ENCODE peak calls at places on chromosomes 4 and X, in four cellular contexts. W, N, U and S are unnamed samples.

GRCh38 chr4:62517721-62518120 is 1317.6 kb downstream of the ADGRL3 start:
- DNase-seq in W (no peak), N (no peak), U (no peak), S (no peak)

GRCh38 chr4:63777571-63777970 is 631.7 kb downstream of the TECRL start:
- DNase-seq in W (no peak), N (no peak), U (no peak), S (no peak)

GRCh38 chrX:46072776-46073175 is 472.4 kb downstream of the ZNF674 start:
- DNase-seq in W (no peak), N (no peak), U (no peak), S (no peak)

GRCh38 chrX:87914726-87915125 is 397.1 kb downstream of the KLHL4 start:
- DNase-seq in W (no peak), N (no peak), U (peak), S (no peak)

GRCh38 chrX:3184176-3184930 is 143.1 kb downstream of the ARSF start:
- DNase-seq in W (no peak), N (peak), U (no peak), S (peak)

GRCh38 chr4:140710784-140711622 is 45.2 kb downstream of the TBC1D9 start:
- DNase-seq in W (no peak), N (no peak), U (no peak), S (no peak)

GRCh38 chrX:121570072-121570841 is 522.8 kb downstream of the GLUD2 start:
- DNase-seq in W (peak), N (no peak), U (peak), S (no peak)

GRCh38 chrX:71106427-71106826 is at the start of gene CXorf65:
- DNase-seq in W (no peak), N (no peak), U (no peak), S (no peak)

GRCh38 chrX:2965965-2966364 is 36.8 kb upstream of the ARSD start:
- DNase-seq in W (peak), N (no peak), U (no peak), S (no peak)

GRCh38 chrX:73563740-73564073 is 710 bp downstream of the CHIC1 start:
- DNase-seq in W (peak), N (no peak), U (no peak), S (peak)

GRCh38 chr4:10020871-10021676 is at the start of gene SLC2A9:
- DNase-seq in W (peak), N (no peak), U (no peak), S (peak)

GRCh38 chr4:103076777-103077347 is 301 bp upstream of the SLC9B2 start:
- DNase-seq in W (no peak), N (no peak), U (no peak), S (no peak)

GRCh38 chrX:47583240-47583861 is 1.1 kb downstream of the TIMP1 start:
- DNase-seq in W (no peak), N (no peak), U (no peak), S (no peak)

GRCh38 chr4:148998719-148999118 is 556.5 kb upstream of the NR3C2 start:
- DNase-seq in W (peak), N (peak), U (no peak), S (peak)

GRCh38 chr4:54959656-54960055 is 165.7 kb downstream of the KDR start:
- DNase-seq in W (no peak), N (peak), U (no peak), S (peak)

GRCh38 chrX:52426810-52427209 is 58.0 kb downstream of the XAGE2 start:
- DNase-seq in W (no peak), N (no peak), U (no peak), S (no peak)

GRCh38 chr4:159358226-159358625 is 255.3 kb downstream of the RAPGEF2 start:
- DNase-seq in W (peak), N (peak), U (no peak), S (peak)

GRCh38 chr4:177485528-177485927 is 43.3 kb upstream of the AGA start:
- DNase-seq in W (peak), N (peak), U (no peak), S (peak)

GRCh38 chr4:21811576-21811975 is 137.0 kb downstream of the KCNIP4 start:
- DNase-seq in W (no peak), N (no peak), U (no peak), S (peak)

GRCh38 chr4:141914746-141915145 is 278.4 kb downstream of the IL15 start:
- DNase-seq in W (no peak), N (no peak), U (no peak), S (peak)

GRCh38 chr4:67727124-67727850 is 26.3 kb upstream of the UBA6 start:
- DNase-seq in W (peak), N (peak), U (no peak), S (peak)

GRCh38 chr4:15410750-15411149 is 17.1 kb upstream of the C1QTNF7 start:
- DNase-seq in W (no peak), N (no peak), U (no peak), S (no peak)

GRCh38 chr4:186297013-186297645 is 31.1 kb downstream of the F11 start:
- DNase-seq in W (peak), N (peak), U (peak), S (peak)

DNA sequence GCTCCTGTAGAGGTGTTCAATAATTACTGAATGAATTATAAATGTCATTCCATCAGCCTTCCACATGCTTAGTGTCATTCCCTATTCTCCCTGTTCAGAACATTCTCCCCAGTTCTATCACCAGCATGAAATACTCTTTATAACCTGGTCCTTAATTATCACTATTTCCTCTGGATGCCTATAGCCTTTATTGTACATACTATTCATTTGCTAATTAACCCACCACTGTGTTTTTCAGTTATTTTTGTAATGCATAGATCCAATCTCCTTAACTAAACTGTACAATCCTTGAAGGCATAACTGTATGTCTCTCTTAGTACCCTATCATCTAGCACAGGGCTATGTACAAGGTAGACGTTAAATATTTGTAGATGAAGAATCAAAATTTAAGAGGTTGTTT is 1.2 kb downstream of the ABCB7 start:
- DNase-seq in W (no peak), N (no peak), U (no peak), S (no peak)
- H3K4me3 ChIP-seq in W (no peak), N (no peak), U (no peak), S (no peak)

DNA sequence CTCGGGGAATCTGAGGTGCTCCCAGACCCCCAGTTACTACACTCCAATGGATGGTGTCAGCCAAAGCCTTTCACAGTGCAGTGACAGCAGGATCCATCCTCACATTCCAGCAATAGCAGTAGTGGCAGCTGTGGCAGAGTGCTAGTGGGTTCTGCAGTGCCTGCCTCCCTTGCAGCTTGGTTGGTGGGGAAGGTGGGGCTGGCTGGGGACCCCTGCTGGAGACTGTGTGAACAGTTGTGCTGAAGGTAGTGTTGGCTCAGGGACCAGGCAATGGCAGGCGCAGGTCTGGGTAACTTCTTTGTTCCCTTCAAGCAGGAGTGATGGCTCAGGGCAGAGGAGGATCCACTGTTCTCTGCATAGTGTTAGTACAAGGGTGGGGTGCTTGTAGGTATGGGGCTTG is 343.7 kb upstream of the TRAM1L1 start:
- DNase-seq in W (no peak), N (no peak), U (no peak), S (no peak)
- TF ChIP-seq CTCF in W (no peak), N (no peak), U (no peak), S (no peak)

GRCh38 chrX:40411350-40412111 is 169.2 kb upstream of the ATP6AP2 start:
- DNase-seq in W (no peak), N (no peak), U (no peak), S (no peak)

GRCh38 chrX:40415675-40416074 is 165.1 kb upstream of the ATP6AP2 start:
- DNase-seq in W (no peak), N (no peak), U (no peak), S (no peak)

GRCh38 chrX:40414335-40414734 is 166.4 kb upstream of the ATP6AP2 start:
- DNase-seq in W (no peak), N (no peak), U (no peak), S (no peak)

GRCh38 chrX:40406330-40406859 is 174.4 kb upstream of the ATP6AP2 start:
- DNase-seq in W (no peak), N (no peak), U (no peak), S (peak)

DNA sequence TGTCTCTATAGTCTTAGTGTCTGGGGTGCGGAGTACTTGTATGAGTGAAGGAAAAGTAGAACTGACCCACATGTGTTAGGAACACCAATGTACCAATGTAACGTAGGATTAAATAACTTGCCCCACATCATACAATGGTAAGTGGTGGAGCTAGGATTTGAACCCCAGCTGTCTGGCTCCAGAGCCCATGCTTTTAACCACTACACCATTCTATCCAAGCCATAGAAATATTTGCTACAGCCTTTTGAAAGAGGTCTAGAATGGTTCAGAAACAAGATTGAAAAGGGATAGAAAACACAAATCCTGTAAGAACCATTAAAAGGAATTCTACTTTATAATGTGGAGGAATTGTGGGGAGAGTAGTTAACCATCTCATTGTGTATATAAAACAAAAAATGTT is 169.9 kb upstream of the ATP6AP2 start:
- DNase-seq in W (no peak), N (no peak), U (no peak), S (no peak)
- H3K4me3 ChIP-seq in W (no peak), N (no peak), U (no peak), S (no peak)

DNA sequence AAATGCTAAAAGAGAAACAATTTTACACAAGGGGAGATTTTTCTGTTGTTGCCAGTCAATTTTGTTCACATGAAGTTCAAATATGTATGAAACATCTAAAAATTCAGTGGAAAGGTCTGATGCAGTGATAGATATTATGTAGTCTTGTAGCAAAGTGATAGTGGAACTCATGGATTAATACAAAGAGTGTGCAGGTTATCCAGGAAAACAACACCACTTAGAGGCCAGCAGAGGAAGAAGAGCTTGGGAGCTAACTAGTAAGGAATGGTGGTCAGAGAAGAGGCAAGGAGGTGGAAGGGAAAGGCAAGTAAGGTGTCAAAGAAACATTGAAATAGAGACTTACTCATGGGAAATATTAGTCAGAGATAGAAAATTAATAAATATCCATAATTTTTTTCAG is 395.6 kb downstream of the MAPK10 start:
- DNase-seq in W (no peak), N (no peak), U (no peak), S (no peak)
- TF ChIP-seq CTCF in W (no peak), N (no peak), U (no peak), S (peak)

GRCh38 chrX:107272431-107272921 is 66.1 kb downstream of the DNAAF6 start:
- DNase-seq in W (peak), N (no peak), U (no peak), S (no peak)
- H3K4me3 ChIP-seq in W (peak), N (no peak), U (no peak), S (no peak)

GRCh38 chr4:169630069-169630468 is 9.7 kb downstream of the CLCN3 start:
- DNase-seq in W (no peak), N (no peak), U (no peak), S (no peak)
- TF ChIP-seq CTCF in W (no peak), N (no peak), U (no peak), S (no peak)